ENCODE peak calls at places on chromosomes 2 and 18, in five cellular contexts. H is epithelial cell of esophagus; O is progenitor cell of endocrine pancreas; J is CD8-positive, alpha-beta T cell; A is IMR-90. V is an unnamed sample.

GRCh38 chr2:149401007-149401406 is 70.6 kb downstream of the LYPD6 start:
- DNase-seq in H (no peak), O (no peak), J (no peak), A (peak; percentile 77), V (peak; percentile 32)

GRCh38 chr2:43055086-43055912 is 171.1 kb downstream of the ZFP36L2 start:
- DNase-seq in H (no peak), O (no peak), J (no peak), A (no peak), V (no peak)

GRCh38 chr2:134247679-134248078 is 6.2 kb upstream of the MGAT5 start:
- DNase-seq in H (no peak), O (no peak), J (no peak), A (no peak), V (no peak)

GRCh38 chr2:85666016-85666415 is 2.0 kb downstream of the SFTPB start:
- DNase-seq in H (no peak), O (no peak), J (no peak), A (no peak), V (no peak)

GRCh38 chr2:9110893-9111569 is 95.6 kb upstream of the ASAP2 start:
- DNase-seq in H (peak; percentile 27), O (no peak), J (no peak), A (peak; percentile 32), V (peak; percentile 33)

GRCh38 chr2:95289251-95289650 is 7.9 kb upstream of the KCNIP3 start:
- DNase-seq in H (no peak), O (no peak), J (no peak), A (no peak), V (no peak)

GRCh38 chr2:15334650-15335326 is 226.3 kb downstream of the NBAS start:
- DNase-seq in H (peak; percentile 91), O (no peak), J (no peak), A (peak; percentile 57), V (peak; percentile 24)

GRCh38 chr2:223737207-223737606 is 100.2 kb downstream of the AP1S3 start:
- DNase-seq in H (no peak), O (no peak), J (no peak), A (no peak), V (no peak)

GRCh38 chr2:123086613-123087012 is 938.5 kb upstream of the CNTNAP5 start:
- DNase-seq in H (no peak), O (no peak), J (no peak), A (no peak), V (no peak)

GRCh38 chr2:196205891-196206408 is 34.6 kb upstream of the STK17B start:
- DNase-seq in H (peak; percentile 7), O (no peak), J (no peak), A (no peak), V (no peak)

GRCh38 chr2:148252646-148253045 is 231.8 kb downstream of the MBD5 start:
- DNase-seq in H (no peak), O (no peak), J (no peak), A (no peak), V (no peak)
- TF ChIP-seq CTCF in H (no peak), O (no peak), J (no peak), A (no peak), V (no peak)

GRCh38 chr18:72652990-72653593 is 109.0 kb upstream of the CBLN2 start:
- DNase-seq in H (peak; percentile 58), O (peak; percentile 46), J (no peak), A (no peak), V (peak; percentile 12)
- TF ChIP-seq CTCF in H (peak; percentile 45), O (peak; percentile 66), J (peak; percentile 27), A (peak; percentile 22), V (peak; percentile 40)

DNA sequence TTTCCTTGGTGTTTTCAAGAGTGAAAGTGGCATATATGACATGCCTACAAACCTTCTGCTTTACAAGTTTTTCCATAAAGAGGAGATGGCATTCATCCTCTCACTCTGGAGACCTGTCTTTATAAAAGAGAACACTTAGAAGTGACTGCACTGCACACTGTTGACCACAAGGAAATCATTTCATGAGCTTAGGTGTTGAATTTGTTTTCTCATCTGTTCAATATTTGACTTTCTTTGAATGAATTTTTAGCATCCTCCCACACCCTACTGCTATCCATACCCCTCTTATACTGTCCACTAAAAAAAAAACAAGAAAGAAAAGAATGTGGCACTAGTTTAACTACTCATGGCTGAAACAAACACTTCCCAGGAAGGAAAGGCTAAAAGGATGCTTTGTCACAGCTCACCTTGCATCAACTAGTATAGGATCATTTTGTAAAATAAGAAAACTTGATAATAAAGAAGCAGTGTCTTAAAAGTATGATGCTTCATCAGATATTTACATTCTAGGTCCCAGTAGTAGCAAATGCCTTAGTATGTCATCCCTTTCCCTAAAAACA is 83.0 kb downstream of the ACVR1 start:
- DNase-seq in H (no peak), O (no peak), J (no peak), A (no peak), V (no peak)
- TF ChIP-seq CTCF in H (no peak), O (peak; percentile 43), J (no peak), A (peak; percentile 25), V (peak; percentile 47)

GRCh38 chr2:156065912-156066311 is 266.6 kb downstream of the NR4A2 start:
- DNase-seq in H (peak; percentile 40), O (no peak), J (no peak), A (no peak), V (no peak)
- TF ChIP-seq CTCF in H (peak; percentile 44), O (peak; percentile 9), J (no peak), A (no peak), V (no peak)

GRCh38 chr2:205714789-205715411 is 32.6 kb downstream of the NRP2 start:
- DNase-seq in H (no peak), O (no peak), J (no peak), A (peak; percentile 38), V (no peak)

GRCh38 chr2:205717999-205718398 is 35.7 kb downstream of the NRP2 start:
- DNase-seq in H (no peak), O (no peak), J (no peak), A (no peak), V (no peak)

GRCh38 chr2:205714058-205714776 is 31.9 kb downstream of the NRP2 start:
- DNase-seq in H (no peak), O (no peak), J (no peak), A (peak; percentile 87), V (peak; percentile 58)

GRCh38 chr2:205712983-205713531 is 30.8 kb downstream of the NRP2 start:
- DNase-seq in H (peak; percentile 34), O (no peak), J (no peak), A (peak; percentile 58), V (no peak)

GRCh38 chr2:205716126-205716525 is 33.8 kb downstream of the NRP2 start:
- DNase-seq in H (peak; percentile 40), O (no peak), J (no peak), A (no peak), V (no peak)
- TF ChIP-seq CTCF in H (peak; percentile 21), O (peak; percentile 26), J (no peak), A (peak; percentile 4), V (peak; percentile 68)

DNA sequence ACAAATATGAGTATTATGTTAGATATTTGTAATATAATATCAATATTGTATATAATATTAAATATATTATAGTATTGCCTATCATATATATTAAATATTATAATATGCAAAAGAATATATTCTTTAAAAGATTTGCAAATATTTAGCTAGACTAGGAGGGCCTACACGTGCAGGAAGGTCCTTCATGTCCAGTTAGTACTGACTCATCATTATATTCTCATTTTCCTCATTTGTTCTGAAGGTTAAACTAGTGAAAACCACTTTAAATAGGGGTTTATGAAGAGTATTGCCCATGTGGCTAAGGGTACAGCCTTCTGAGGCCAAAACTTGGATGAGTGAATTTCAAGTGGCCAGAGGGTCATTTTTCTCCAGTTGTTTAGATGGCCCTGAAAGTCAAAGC is 293.0 kb upstream of the VRK2 start:
- DNase-seq in H (no peak), O (no peak), J (no peak), A (no peak), V (no peak)
- TF ChIP-seq CTCF in H (no peak), O (no peak), J (no peak), A (no peak), V (no peak)

V was measured in brain microvascular endothelial cell.